ENCODE peak calls at places on chromosomes 5 and 9, in four cellular contexts. R, J, T and Y are unnamed samples.
A peak's percentile ranks its signal among the peaks of the same experiment; 100 is the strongest.

GRCh38 chr9:125409637-125410521 is 148.3 kb downstream of the GAPVD1 start:
- DNase-seq in R (no peak), J (no peak), T (no peak), Y (peak; percentile 34)

GRCh38 chr9:133342083-133342406 is 5.9 kb downstream of the MED22 start:
- DNase-seq in R (no peak), J (no peak), T (no peak), Y (no peak)

GRCh38 chr5:23012842-23013241 is 159.7 kb upstream of the CDH12 start:
- DNase-seq in R (no peak), J (no peak), T (no peak), Y (no peak)

GRCh38 chr5:55232194-55232984 is 1.0 kb downstream of the CCNO start:
- DNase-seq in R (no peak), J (peak; percentile 63), T (peak; percentile 77), Y (peak; percentile 62)

GRCh38 chr5:24135536-24135935 is 509.2 kb downstream of the CDH10 start:
- DNase-seq in R (no peak), J (no peak), T (peak; percentile 17), Y (no peak)

GRCh38 chr5:76582252-76583162 is 40.7 kb downstream of the F2RL2 start:
- DNase-seq in R (no peak), J (no peak), T (peak; percentile 6), Y (no peak)

GRCh38 chr5:23494558-23494957 is 12.9 kb upstream of the PRDM9 start:
- DNase-seq in R (no peak), J (no peak), T (no peak), Y (no peak)

GRCh38 chr5:180161420-180162303 is 47.3 kb downstream of the RASGEF1C start:
- DNase-seq in R (no peak), J (peak; percentile 46), T (no peak), Y (peak; percentile 59)

GRCh38 chr9:89771205-89771604 is 166.4 kb downstream of the GADD45G start:
- DNase-seq in R (no peak), J (no peak), T (no peak), Y (no peak)

GRCh38 chr5:114176356-114176755 is 185.5 kb upstream of the KCNN2 start:
- DNase-seq in R (no peak), J (no peak), T (peak; percentile 28), Y (no peak)

GRCh38 chr5:151805414-151806225 is 33.9 kb downstream of the G3BP1 start:
- DNase-seq in R (no peak), J (no peak), T (no peak), Y (no peak)

GRCh38 chr9:15115702-15116639 is 191.0 kb downstream of the TTC39B start:
- DNase-seq in R (no peak), J (no peak), T (no peak), Y (no peak)

GRCh38 chr5:178314066-178314660 is 81.6 kb upstream of the PHYKPL start:
- DNase-seq in R (no peak), J (no peak), T (no peak), Y (no peak)

GRCh38 chr5:58787982-58788381 is 205.1 kb downstream of the RAB3C start:
- DNase-seq in R (no peak), J (peak; percentile 52), T (no peak), Y (no peak)

GRCh38 chr9:105690742-105691141 is 3.6 kb upstream of the TMEM38B start:
- DNase-seq in R (no peak), J (no peak), T (no peak), Y (no peak)